ENCODE peak calls at places on chromosome X, in seven cellular contexts. O is endothelial cell of umbilical vein, X is HCT116, A is right lobe of liver, V is heart left ventricle, G is Peyer's patch, L is gastrocnemius medialis. E is an unnamed sample.

GRCh38 chrX:9464435-9465371 is at the start of gene TBL1X:
- DNase-seq in O (peak; percentile 32), G (peak; percentile 50), V (peak; percentile 78), A (peak; percentile 86), L (peak; percentile 37), X (no peak), E (no peak)

GRCh38 chrX:41543022-41543421 is 95.9 kb downstream of the NYX start:
- DNase-seq in L (no peak), A (no peak), V (no peak), G (no peak), O (no peak), X (no peak), E (no peak)

GRCh38 chrX:66005832-66006449 is 33.9 kb downstream of the VSIG4 start:
- DNase-seq in O (no peak), L (no peak), X (no peak), A (no peak), V (no peak), G (no peak), E (no peak)

GRCh38 chrX:70171636-70172035 is 5.6 kb upstream of the DGAT2L6 start:
- DNase-seq in L (no peak), A (no peak), X (no peak), G (no peak), V (no peak), O (no peak), E (no peak)

GRCh38 chrX:72712094-72712755 is 1.9 kb downstream of the PHKA1 start:
- DNase-seq in V (no peak), X (no peak), G (no peak), L (peak; percentile 21), A (no peak), O (peak; percentile 1), E (no peak)

GRCh38 chrX:109624641-109625311 is at the start of gene KCNE5:
- DNase-seq in A (peak; percentile 51), O (no peak), G (no peak), L (no peak), V (no peak), X (no peak), E (no peak)

GRCh38 chrX:95885074-95885473 is 799.6 kb upstream of the DIAPH2 start:
- DNase-seq in V (no peak), L (no peak), X (no peak), A (no peak), O (peak; percentile 90), G (no peak), E (no peak)

GRCh38 chrX:122517781-122518180 is 666.3 kb upstream of the GRIA3 start:
- DNase-seq in X (no peak), V (no peak), O (no peak), A (no peak), L (no peak), G (no peak), E (no peak)

GRCh38 chrX:96551320-96551872 is 133.2 kb upstream of the DIAPH2 start:
- DNase-seq in A (no peak), G (no peak), V (no peak), X (no peak), O (no peak), L (no peak), E (no peak)

GRCh38 chrX:55008571-55009358 is 8.6 kb downstream of the APEX2 start:
- DNase-seq in O (peak; percentile 42), L (peak; percentile 24), X (peak; percentile 12), G (no peak), A (no peak), V (no peak), E (no peak)

GRCh38 chrX:72554448-72555140 is 18.0 kb downstream of the HDAC8 start:
- DNase-seq in O (no peak), L (no peak), G (peak; percentile 40), A (no peak), X (peak; percentile 56), V (no peak), E (no peak)

GRCh38 chrX:15274946-15275345 is 5.1 kb upstream of the ASB9 start:
- DNase-seq in X (no peak), A (no peak), O (no peak), G (no peak), V (no peak), L (no peak), E (no peak)

DNA sequence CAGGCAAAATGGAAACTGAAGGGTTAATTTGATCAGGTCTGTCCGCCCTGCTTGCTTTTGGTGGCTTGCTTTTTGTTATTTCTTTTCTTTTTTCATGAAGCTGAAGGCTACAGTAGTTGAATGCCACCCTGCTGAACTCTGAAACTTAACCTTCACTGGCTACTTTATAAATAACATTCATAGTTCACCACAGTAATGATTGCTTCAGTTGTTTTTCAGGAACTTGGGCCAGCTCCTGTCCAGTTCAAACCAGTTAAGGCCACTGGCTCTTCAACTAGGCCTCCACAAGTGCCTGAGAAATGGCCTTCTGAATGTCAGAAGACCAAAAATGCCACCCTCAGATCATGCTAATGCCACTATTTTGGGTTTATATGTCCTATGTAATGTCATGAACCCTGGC is 7.7 kb upstream of the ASB9 start:
- DNase-seq in L (peak; percentile 6), G (no peak), A (no peak), O (no peak), V (no peak), X (no peak), E (no peak)
- H3K27me3 ChIP-seq in L (no peaks in the 10 kb centered on the region), G (no peaks in the 10 kb centered on the region), A (no peaks in the 10 kb centered on the region), O (no peaks in the 10 kb centered on the region), V (no peaks in the 10 kb centered on the region), X (no peaks in the 10 kb centered on the region), E (no peaks in the 10 kb centered on the region)

GRCh38 chrX:46628406-46629371 is 55.1 kb downstream of the CHST7 start:
- DNase-seq in O (peak; percentile 47), A (no peak), V (no peak), X (no peak), G (no peak), L (peak; percentile 49), E (no peak)

GRCh38 chrX:46630141-46630540 is 56.6 kb downstream of the CHST7 start:
- DNase-seq in A (no peak), L (no peak), O (no peak), X (no peak), G (no peak), V (no peak), E (no peak)

GRCh38 chrX:46627044-46627443 is 53.5 kb downstream of the CHST7 start:
- DNase-seq in L (no peak), A (no peak), O (peak; percentile 1), X (no peak), V (no peak), G (no peak), E (no peak)

GRCh38 chrX:46626566-46626965 is 53.0 kb downstream of the CHST7 start:
- DNase-seq in L (no peak), X (no peak), O (peak; percentile 90), G (no peak), V (no peak), A (no peak), E (no peak)

GRCh38 chrX:46627700-46628405 is 54.3 kb downstream of the CHST7 start:
- DNase-seq in L (peak; percentile 13), G (no peak), X (no peak), V (no peak), O (peak; percentile 79), A (no peak), E (no peak)
- TF ChIP-seq POLR2A in L (no peak), G (no peak), X (no peak), V (no peak), O (no peak), A (no peak), E (no peak)

DNA sequence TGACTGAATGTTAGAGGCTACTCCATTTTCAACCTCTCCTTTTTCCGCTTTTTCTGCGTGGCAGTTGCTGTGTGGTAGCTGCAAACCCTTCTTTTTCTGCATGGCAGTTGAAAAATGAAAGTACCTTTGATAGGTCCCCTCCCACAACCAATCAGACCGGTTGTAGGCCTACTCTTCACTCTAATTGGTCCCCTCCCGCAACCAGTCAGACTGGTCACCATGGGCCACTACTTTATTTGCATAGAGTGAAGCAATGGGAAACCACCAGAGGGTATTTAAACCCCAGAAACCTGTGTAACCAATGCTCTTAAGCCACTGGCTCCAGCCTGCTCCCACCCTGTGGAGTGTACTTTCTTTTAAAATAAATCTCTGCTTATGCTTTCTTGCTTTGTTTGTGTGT is 877.8 kb downstream of the FAM133A start:
- DNase-seq in L (no peak), G (no peak), X (no peak), O (no peak), A (no peak), V (no peak), E (no peak)
- H3K27ac ChIP-seq in L (no peak overlapping the region), G (no peak overlapping the region), X (no peak overlapping the region), O (no peak overlapping the region), A (no peak overlapping the region), V (no peak overlapping the region), E (no peak overlapping the region)

GRCh38 chrX:136768469-136769084 is 12.2 kb downstream of the ARHGEF6 start:
- DNase-seq in X (peak; percentile 57), G (no peak), A (no peak), O (no peak), V (no peak), L (peak; percentile 67), E (no peak)

GRCh38 chrX:136778020-136778419 is 2.7 kb downstream of the ARHGEF6 start:
- DNase-seq in G (no peak), L (no peak), O (no peak), A (no peak), X (no peak), V (no peak), E (no peak)

GRCh38 chrX:136778914-136779313 is 1.8 kb downstream of the ARHGEF6 start:
- DNase-seq in G (no peak), V (no peak), A (no peak), X (no peak), L (no peak), O (no peak), E (no peak)

GRCh38 chrX:136779346-136779781 is 1.4 kb downstream of the ARHGEF6 start:
- DNase-seq in X (no peak), O (no peak), L (no peak), A (no peak), V (no peak), G (no peak), E (no peak)

GRCh38 chrX:136773649-136774048 is 7.1 kb downstream of the ARHGEF6 start:
- DNase-seq in V (no peak), O (no peak), L (no peak), G (no peak), X (no peak), A (no peak), E (no peak)
- H3K27me3 ChIP-seq in V (no peaks in the 10 kb centered on the region), O (no peaks in the 10 kb centered on the region), L (no peaks in the 10 kb centered on the region), G (no peaks in the 10 kb centered on the region), X (no peaks in the 10 kb centered on the region), A (no peaks in the 10 kb centered on the region), E (no peaks in the 10 kb centered on the region)